ENCODE peak calls at places on chromosomes 5 and 9, in four cellular contexts. Z is H1, Y is K562, M is GM12892. W is an unnamed sample.

GRCh38 chr9:97397220-97397619 is 14.7 kb upstream of the TDRD7 start:
- DNase-seq in M (no peak), Z (no peak), Y (no peak), W (no peak)

GRCh38 chr9:128635266-128636023 is 21.2 kb downstream of the DYNC2I2 start:
- DNase-seq in Y (peak), M (peak), Z (peak), W (no peak)

GRCh38 chr5:149432861-149433462 is 53.9 kb upstream of the IL17B start:
- DNase-seq in M (no peak), Y (no peak), Z (no peak), W (no peak)

GRCh38 chr5:114450516-114450909 is 88.6 kb downstream of the KCNN2 start:
- DNase-seq in Z (no peak), M (no peak), Y (no peak), W (no peak)

GRCh38 chr5:139631520-139632165 is 16.5 kb upstream of the CXXC5 start:
- DNase-seq in M (no peak), Y (no peak), Z (no peak), W (no peak)

GRCh38 chr9:83060557-83060956 is 2.4 kb downstream of the RASEF start:
- DNase-seq in Y (no peak), Z (no peak), M (no peak), W (no peak)

GRCh38 chr5:36398137-36398536 is 96.4 kb upstream of the RANBP3L start:
- DNase-seq in Y (no peak), M (no peak), Z (no peak), W (no peak)

GRCh38 chr5:109900911-109901627 is 211.3 kb downstream of the MAN2A1 start:
- DNase-seq in Y (no peak), Z (no peak), M (no peak), W (no peak)

GRCh38 chr5:103454774-103455173 is 107.8 kb downstream of the NUDT12 start:
- DNase-seq in M (no peak), Z (no peak), Y (no peak), W (no peak)

GRCh38 chr5:129770034-129770433 is 22.1 kb downstream of the MINAR2 start:
- DNase-seq in Y (no peak), Z (no peak), M (no peak), W (no peak)

GRCh38 chr9:134475051-134475790 is 149.0 kb downstream of the RXRA start:
- DNase-seq in Y (no peak), M (no peak), Z (no peak), W (no peak)

GRCh38 chr9:33024126-33024965 is 727 bp upstream of the DNAJA1 start:
- DNase-seq in M (no peak), Y (no peak), Z (no peak), W (no peak)

GRCh38 chr5:52580921-52581320 is 206.8 kb upstream of the ITGA1 start:
- DNase-seq in M (no peak), Y (no peak), Z (no peak), W (no peak)

GRCh38 chr5:149319174-149319573 is 26.1 kb upstream of the GRPEL2 start:
- DNase-seq in M (no peak), Y (no peak), Z (no peak), W (no peak)

GRCh38 chr5:34544403-34544802 is 111.7 kb upstream of the RAI14 start:
- DNase-seq in M (no peak), Z (no peak), Y (no peak), W (no peak)

GRCh38 chr9:98002808-98003207 is 19.7 kb downstream of the ANP32B start:
- DNase-seq in Z (no peak), Y (no peak), M (no peak), W (no peak)

GRCh38 chr9:70589571-70590263 is 175.3 kb upstream of the KLF9 start:
- DNase-seq in Y (no peak), Z (no peak), M (no peak), W (no peak)

GRCh38 chr9:131733601-131734061 is 6.2 kb downstream of the RAPGEF1 start:
- DNase-seq in M (no peak), Y (peak), Z (no peak), W (no peak)

GRCh38 chr5:169581580-169582227 is 1.9 kb upstream of the SPDL1 start:
- DNase-seq in M (no peak), Y (peak), Z (peak), W (peak)

GRCh38 chr9:110782701-110783100 is 114.1 kb downstream of the MUSK start:
- DNase-seq in Y (no peak), M (no peak), Z (no peak), W (no peak)

GRCh38 chr5:159877087-159877486 is 39.2 kb upstream of the ADRA1B start:
- DNase-seq in Z (no peak), M (no peak), Y (no peak), W (no peak)

GRCh38 chr9:99782962-99783718 is 38.5 kb upstream of the NR4A3 start:
- DNase-seq in Z (no peak), Y (no peak), M (no peak), W (no peak)

GRCh38 chr9:14153310-14153720 is 160.6 kb downstream of the NFIB start:
- DNase-seq in M (no peak), Z (no peak), Y (no peak), W (no peak)

GRCh38 chr9:74777136-74777879 is 110.4 kb downstream of the TRPM6 start:
- DNase-seq in Z (peak), M (peak), Y (peak), W (no peak)

GRCh38 chr9:107158321-107158720 is 124.8 kb upstream of the RAD23B start:
- DNase-seq in Z (peak), Y (no peak), M (no peak), W (no peak)

GRCh38 chr9:131677051-131677444 is 62.8 kb downstream of the RAPGEF1 start:
- DNase-seq in Y (no peak), M (no peak), Z (no peak), W (no peak)

GRCh38 chr5:53944981-53945380 is 365.4 kb downstream of the ARL15 start:
- DNase-seq in Y (no peak), M (no peak), Z (no peak), W (no peak)

GRCh38 chr5:134784946-134785620 is 26.5 kb downstream of the DDX46 start:
- DNase-seq in Y (no peak), M (no peak), Z (peak), W (no peak)

GRCh38 chr5:172280937-172281336 is 2.6 kb downstream of the UBTD2 start:
- DNase-seq in Z (no peak), M (no peak), Y (no peak), W (no peak)

GRCh38 chr5:140401362-140402257 is at the start of gene ANKHD1:
- DNase-seq in M (peak), Z (peak), Y (peak), W (peak)

GRCh38 chr9:108316066-108316465 is 539.7 kb downstream of the ACTL7B start:
- DNase-seq in Y (no peak), M (no peak), Z (no peak), W (no peak)

GRCh38 chr9:11235061-11235460 is 622.3 kb upstream of the PTPRD start:
- DNase-seq in Z (no peak), Y (no peak), M (no peak), W (no peak)

GRCh38 chr5:155689403-155689802 is 637.6 kb upstream of the SGCD start:
- DNase-seq in M (no peak), Y (no peak), Z (no peak), W (no peak)

GRCh38 chr9:4490705-4491620 is 695 bp downstream of the SLC1A1 start:
- DNase-seq in Z (peak), M (peak), Y (no peak), W (peak)

GRCh38 chr9:104871961-104872527 is 55.9 kb downstream of the ABCA1 start:
- DNase-seq in Y (no peak), M (no peak), Z (no peak), W (no peak)

GRCh38 chr5:68845121-68845520 is 248.7 kb upstream of the SLC30A5 start:
- DNase-seq in M (no peak), Z (no peak), Y (no peak), W (no peak)

GRCh38 chr5:64457846-64458245 is 48.0 kb upstream of the RGS7BP start:
- DNase-seq in Y (no peak), Z (no peak), M (no peak), W (no peak)

GRCh38 chr9:123927625-123928308 is 2.2 kb downstream of the DENND1A start:
- DNase-seq in Y (no peak), Z (no peak), M (no peak), W (no peak)

GRCh38 chr9:123926986-123927385 is 2.9 kb downstream of the DENND1A start:
- DNase-seq in M (no peak), Z (no peak), Y (no peak), W (no peak)

GRCh38 chr9:123929870-123930831 is at the start of gene DENND1A:
- DNase-seq in Y (peak), Z (peak), M (peak), W (peak)

GRCh38 chr9:123928471-123929176 is 1.3 kb downstream of the DENND1A start:
- DNase-seq in Z (no peak), Y (peak), M (no peak), W (no peak)

DNA sequence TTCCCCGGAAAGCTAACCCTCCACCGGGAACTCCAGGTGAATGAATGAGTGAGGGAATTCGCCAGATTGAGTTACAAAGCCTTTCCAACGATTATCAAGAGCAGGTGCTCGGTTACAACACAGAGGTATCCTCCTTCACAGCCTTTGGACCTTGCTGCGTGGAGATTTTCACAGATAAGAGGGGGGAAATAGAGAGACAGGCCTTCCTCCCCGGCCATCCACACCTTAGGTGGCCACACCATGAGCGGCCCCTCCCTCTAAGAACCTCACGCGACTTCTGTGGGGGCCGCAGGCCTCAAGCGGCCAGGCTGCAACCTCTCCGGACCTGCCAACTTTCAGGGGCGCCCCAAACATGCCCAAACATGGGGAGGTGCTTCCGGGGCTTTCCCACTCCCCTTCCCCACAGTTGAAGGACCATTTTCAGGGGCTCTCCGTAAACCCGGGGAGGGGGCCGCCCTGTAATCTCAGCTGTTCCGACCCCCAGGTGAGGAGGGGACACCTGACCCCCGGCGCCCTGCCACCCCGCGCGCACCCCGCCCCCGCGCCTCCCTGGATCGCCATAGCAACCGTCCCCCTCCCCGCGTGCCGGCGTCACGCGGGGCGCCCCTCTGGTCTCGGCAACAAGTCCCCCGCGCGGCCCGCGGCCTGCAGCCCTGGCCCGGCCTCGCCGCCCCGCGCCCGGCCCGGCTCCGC is 603 bp downstream of the DENND1A start:
- DNase-seq in Z (peak), M (no peak), Y (peak), W (no peak)
- TF ChIP-seq TAF1 in Z (no peak), M (no peak), Y (no peak), W (no peak)

DNA sequence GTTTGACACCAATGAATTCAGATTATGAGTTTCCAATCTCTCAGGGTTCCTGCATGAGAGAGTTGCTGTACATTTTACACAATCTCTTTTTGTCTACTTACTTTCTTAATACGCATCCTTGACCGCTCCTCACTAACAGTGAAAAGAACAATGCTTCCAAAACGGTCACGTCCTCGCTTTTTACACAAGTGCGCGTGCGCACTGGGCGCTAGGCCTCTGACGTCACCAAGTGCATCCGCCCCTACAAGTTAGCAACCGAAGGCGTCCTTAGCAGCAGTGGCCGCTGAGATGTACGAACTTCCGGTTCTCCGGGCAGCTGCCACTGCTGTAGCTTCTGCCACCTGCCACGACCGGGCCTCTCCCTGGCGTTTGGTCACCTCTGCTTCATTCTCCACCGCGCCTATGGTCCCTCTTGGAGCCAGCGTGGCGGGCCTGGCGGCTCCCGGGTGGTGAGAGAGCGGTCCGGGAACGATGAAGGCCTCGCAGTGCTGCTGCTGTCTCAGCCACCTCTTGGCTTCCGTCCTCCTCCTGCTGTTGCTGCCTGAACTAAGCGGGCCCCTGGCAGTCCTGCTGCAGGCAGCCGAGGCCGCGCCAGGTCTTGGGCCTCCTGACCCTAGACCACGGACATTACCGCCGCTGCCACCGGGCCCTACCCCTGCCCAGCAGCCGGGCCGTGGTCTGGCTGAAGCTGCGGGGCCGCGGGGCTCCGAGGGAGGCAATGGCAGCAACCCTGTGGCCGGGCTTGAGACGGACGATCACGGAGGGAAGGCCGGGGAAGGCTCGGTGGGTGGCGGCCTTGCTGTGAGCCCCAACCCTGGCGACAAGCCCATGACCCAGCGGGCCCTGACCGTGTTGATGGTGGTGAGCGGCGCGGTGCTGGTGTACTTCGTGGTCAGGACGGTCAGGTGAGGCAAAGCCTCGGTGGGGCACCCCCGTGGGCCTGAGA is at the start of gene FAM174A:
- DNase-seq in Y (peak), M (peak), Z (peak), W (peak)
- TF ChIP-seq POLR2A in Y (peak), M (peak), Z (peak), W (peak)

GRCh38 chr5:128052764-128053163 is 30.8 kb upstream of the SLC12A2 start:
- DNase-seq in Y (no peak), Z (no peak), M (no peak), W (no peak)

GRCh38 chr5:128053291-128053954 is 30.1 kb upstream of the SLC12A2 start:
- DNase-seq in Z (no peak), M (no peak), Y (no peak), W (no peak)
- TF ChIP-seq POLR2AphosphoS5 in Z (no peak), M (no peak), Y (no peak), W (no peak)

GRCh38 chr5:17019324-17019723 is 83.2 kb upstream of the MYO10 start:
- DNase-seq in Y (no peak), M (no peak), Z (no peak), W (no peak)

GRCh38 chr5:17021363-17021932 is 85.4 kb upstream of the MYO10 start:
- DNase-seq in M (no peak), Y (no peak), Z (no peak), W (no peak)

GRCh38 chr5:17020586-17021362 is 84.7 kb upstream of the MYO10 start:
- DNase-seq in M (no peak), Y (no peak), Z (no peak), W (no peak)

GRCh38 chr5:17022296-17022695 is 86.2 kb upstream of the MYO10 start:
- DNase-seq in Z (no peak), M (no peak), Y (no peak), W (no peak)

GRCh38 chr5:17018871-17019270 is 82.8 kb upstream of the MYO10 start:
- DNase-seq in Y (no peak), M (no peak), Z (no peak), W (no peak)
- TF ChIP-seq TAF1 in Y (no peak), M (no peak), Z (no peak), W (no peak)

GRCh38 chr9:95494022-95494415 is 22.8 kb downstream of the PTCH1 start:
- DNase-seq in M (peak), Z (no peak), Y (no peak), W (no peak)
- TF ChIP-seq POLR2A in M (no peak), Z (no peak), Y (no peak), W (no peak)

GRCh38 chr9:69391487-69391886 is 66.5 kb downstream of the ENTREP1 start:
- DNase-seq in Z (no peak), Y (no peak), M (no peak), W (no peak)

GRCh38 chr9:69393425-69393824 is 68.4 kb downstream of the ENTREP1 start:
- DNase-seq in Y (no peak), M (no peak), Z (no peak), W (no peak)

GRCh38 chr9:69392826-69393225 is 67.8 kb downstream of the ENTREP1 start:
- DNase-seq in Z (no peak), Y (no peak), M (no peak), W (no peak)

GRCh38 chr9:69389437-69389995 is 64.5 kb downstream of the ENTREP1 start:
- DNase-seq in Z (no peak), M (no peak), Y (no peak), W (no peak)

GRCh38 chr9:69391946-69392345 is 66.9 kb downstream of the ENTREP1 start:
- DNase-seq in Y (no peak), Z (no peak), M (no peak), W (no peak)
- TF ChIP-seq POLR2AphosphoS5 in Y (no peak), Z (no peak), M (no peak), W (no peak)